ENCODE peak calls at places on chromosomes 2 and 18, in four cellular contexts. One of them, this sample, is unnamed.

GRCh38 chr2:239380831-239381708 is 19.8 kb downstream of the HDAC4 start:
- DNase-seq in SK-N-SH: no peak
- DNase-seq in K562: no peak
- DNase-seq in H1: no peak
- DNase-seq in this sample: no peak

GRCh38 chr18:8455661-8456614 is 153.3 kb upstream of the RAB12 start:
- DNase-seq in H1: no peak
- DNase-seq in SK-N-SH: no peak
- DNase-seq in K562: no peak
- DNase-seq in this sample: no peak

GRCh38 chr2:128549646-128550260 is 231.1 kb upstream of the HS6ST1 start:
- DNase-seq in K562: no peak
- DNase-seq in SK-N-SH: no peak
- DNase-seq in H1: no peak
- DNase-seq in this sample: no peak

GRCh38 chr2:232576995-232577394 is 26.5 kb downstream of the EIF4E2 start:
- DNase-seq in K562: no peak
- DNase-seq in H1: no peak
- DNase-seq in SK-N-SH: no peak
- DNase-seq in this sample: no peak

GRCh38 chr2:147623328-147623727 is 221.5 kb upstream of the ACVR2A start:
- DNase-seq in H1: no peak
- DNase-seq in K562: no peak
- DNase-seq in SK-N-SH: no peak
- DNase-seq in this sample: no peak

GRCh38 chr2:46160326-46160725 is 136.9 kb upstream of the EPAS1 start:
- DNase-seq in K562: no peak
- DNase-seq in SK-N-SH: no peak
- DNase-seq in H1: no peak
- DNase-seq in this sample: no peak

GRCh38 chr2:231353469-231353868 is 42.0 kb upstream of the B3GNT7 start:
- DNase-seq in K562: no peak
- DNase-seq in SK-N-SH: no peak
- DNase-seq in H1: no peak
- DNase-seq in this sample: no peak

GRCh38 chr2:62505109-62505508 is 886 bp downstream of the TMEM17 start:
- DNase-seq in K562: peak
- DNase-seq in H1: no peak
- DNase-seq in SK-N-SH: no peak
- DNase-seq in this sample: no peak

GRCh38 chr18:24227976-24228660 is 89.3 kb downstream of the CABYR start:
- DNase-seq in H1: no peak
- DNase-seq in SK-N-SH: peak
- DNase-seq in K562: no peak
- DNase-seq in this sample: no peak

GRCh38 chr18:70442933-70443332 is 154.1 kb downstream of the SOCS6 start:
- DNase-seq in SK-N-SH: no peak
- DNase-seq in H1: no peak
- DNase-seq in K562: no peak
- DNase-seq in this sample: no peak

GRCh38 chr2:109256111-109256510 is 127.1 kb downstream of the SH3RF3 start:
- DNase-seq in SK-N-SH: no peak
- DNase-seq in K562: no peak
- DNase-seq in H1: no peak
- DNase-seq in this sample: no peak

GRCh38 chr18:57080479-57080878 is 66.4 kb upstream of the BOD1L2 start:
- DNase-seq in H1: no peak
- DNase-seq in SK-N-SH: no peak
- DNase-seq in K562: no peak
- DNase-seq in this sample: no peak

GRCh38 chr2:154455871-154456270 is 242.6 kb upstream of the KCNJ3 start:
- DNase-seq in H1: no peak
- DNase-seq in K562: no peak
- DNase-seq in SK-N-SH: no peak
- DNase-seq in this sample: no peak

GRCh38 chr2:160201849-160202539 is 1.9 kb upstream of the ITGB6 start:
- DNase-seq in K562: no peak
- DNase-seq in H1: no peak
- DNase-seq in SK-N-SH: no peak
- DNase-seq in this sample: no peak

GRCh38 chr2:232336241-232336736 is 42.3 kb upstream of the ALPP start:
- DNase-seq in H1: peak
- DNase-seq in SK-N-SH: no peak
- DNase-seq in K562: no peak
- DNase-seq in this sample: no peak

GRCh38 chr2:64354857-64355680 is 98.9 kb upstream of the LGALSL start:
- DNase-seq in SK-N-SH: no peak
- DNase-seq in H1: no peak
- DNase-seq in K562: peak
- DNase-seq in this sample: no peak

GRCh38 chr2:218853766-218854165 is 5.8 kb upstream of the WNT6 start:
- DNase-seq in K562: peak
- DNase-seq in SK-N-SH: no peak
- DNase-seq in H1: no peak
- DNase-seq in this sample: peak

GRCh38 chr2:11505652-11506610 is 27.9 kb upstream of the GREB1 start:
- DNase-seq in H1: no peak
- DNase-seq in SK-N-SH: no peak
- DNase-seq in K562: no peak
- DNase-seq in this sample: no peak

DNA sequence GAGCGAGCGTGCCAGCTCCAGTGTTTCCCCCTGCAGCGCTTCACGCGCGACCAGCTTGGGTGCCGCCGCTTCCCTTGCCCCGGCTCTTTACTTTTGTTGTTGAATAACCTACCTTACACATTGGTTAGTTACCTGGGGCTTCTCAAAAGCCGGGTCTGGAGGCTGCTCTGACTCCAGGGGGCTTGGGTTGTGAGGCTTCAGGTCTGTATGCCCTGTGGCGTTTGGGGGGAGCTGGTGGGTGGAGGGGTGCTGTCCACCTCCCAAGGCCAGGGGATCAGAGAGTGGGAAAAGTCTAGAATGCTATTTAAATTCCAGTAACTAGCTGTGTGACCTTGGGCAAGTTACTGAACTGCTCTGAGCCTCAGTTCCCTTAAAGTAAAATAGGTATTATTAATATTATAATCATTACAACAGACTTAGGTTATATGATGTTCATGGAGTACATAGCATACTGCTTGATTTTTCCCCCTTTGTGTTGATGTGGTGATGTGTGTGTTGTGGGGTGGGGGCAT is 770 bp downstream of the LYPD6B start:
- DNase-seq in SK-N-SH: no peak
- DNase-seq in K562: no peak
- DNase-seq in H1: no peak
- DNase-seq in this sample: no peak
- H3K4me3 ChIP-seq in SK-N-SH: peak
- H3K4me3 ChIP-seq in K562: no peak
- H3K4me3 ChIP-seq in H1: peak
- H3K4me3 ChIP-seq in this sample: no peak

DNA sequence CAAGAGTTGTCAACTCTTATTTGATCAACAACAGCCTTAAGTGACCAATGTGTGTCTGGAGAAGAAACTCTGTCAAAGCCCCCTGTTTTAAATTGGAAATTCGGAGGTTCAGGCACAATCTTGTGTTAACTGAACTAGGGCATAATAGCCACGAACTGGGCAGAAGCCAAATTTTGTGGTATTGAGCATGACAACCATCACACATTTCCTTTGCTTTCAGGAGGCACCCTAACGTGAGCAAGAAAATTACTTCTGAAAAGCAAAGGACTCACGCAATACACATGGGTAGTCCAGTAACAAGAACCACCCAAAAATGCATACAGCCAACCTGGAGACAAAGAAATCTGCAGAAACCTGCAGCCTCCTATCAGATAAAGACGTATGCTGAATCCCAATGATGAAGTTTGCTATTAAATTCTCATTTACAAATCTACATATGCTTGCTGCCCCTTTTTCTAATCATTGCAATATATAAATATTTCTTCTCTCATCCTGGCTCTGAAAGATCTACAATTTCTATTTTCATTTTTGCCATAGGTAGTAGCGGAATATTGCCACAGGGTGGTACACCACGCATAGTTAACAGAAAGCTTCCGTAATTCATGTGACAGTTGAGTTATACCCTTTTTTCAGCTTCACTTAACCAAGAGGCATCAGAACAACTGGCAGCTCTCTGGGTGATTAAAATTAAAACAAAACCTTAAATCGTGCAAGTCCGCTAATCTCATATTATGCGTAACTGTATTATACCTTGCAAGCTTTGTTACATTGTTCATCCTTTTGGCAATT is 495.8 kb downstream of the NRXN1 start:
- DNase-seq in H1: no peak
- DNase-seq in SK-N-SH: peak
- DNase-seq in K562: no peak
- DNase-seq in this sample: no peak
- TF ChIP-seq CTCF in H1: peak
- TF ChIP-seq CTCF in SK-N-SH: peak
- TF ChIP-seq CTCF in K562: no peak
- TF ChIP-seq CTCF in this sample: peak

GRCh38 chr18:60506190-60506589 is 133.6 kb upstream of the MC4R start:
- DNase-seq in H1: no peak
- DNase-seq in K562: no peak
- DNase-seq in SK-N-SH: no peak
- DNase-seq in this sample: no peak
- TF ChIP-seq GABPA in H1: no peak
- TF ChIP-seq GABPA in K562: no peak
- TF ChIP-seq GABPA in SK-N-SH: no peak
- TF ChIP-seq GABPA in this sample: no peak

DNA sequence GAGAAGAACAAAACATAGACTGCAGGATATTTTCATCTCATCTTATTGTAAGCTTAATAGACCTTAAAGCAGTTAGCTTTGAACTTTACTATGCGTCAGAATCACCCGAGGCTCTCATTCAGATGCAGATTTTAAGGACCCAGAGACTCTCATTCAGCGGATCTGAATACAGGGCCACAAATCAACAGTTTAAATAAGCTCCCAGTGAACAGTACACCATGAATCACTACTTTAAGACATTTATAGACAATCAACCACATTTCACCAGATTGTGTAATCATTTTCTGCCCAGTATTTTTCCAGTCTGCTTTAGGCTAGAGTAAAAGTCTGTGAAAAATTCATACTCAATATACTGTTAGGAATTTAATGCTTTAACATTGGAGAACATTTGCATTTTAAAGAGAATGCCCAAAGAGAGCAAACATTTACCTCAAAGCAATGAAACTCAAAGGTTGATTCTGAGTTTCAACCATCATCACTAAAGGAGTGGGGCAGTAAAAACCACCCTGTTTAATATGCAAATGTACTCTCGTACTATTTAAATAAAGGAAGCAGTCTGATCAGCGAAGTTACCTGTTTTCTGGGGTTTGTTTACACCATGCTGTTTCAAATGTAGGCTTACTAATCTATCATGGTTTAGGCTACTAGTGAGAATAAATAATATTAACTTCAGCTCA is 11.0 kb upstream of the ALPK2 start:
- DNase-seq in SK-N-SH: no peak
- DNase-seq in H1: no peak
- DNase-seq in K562: no peak
- DNase-seq in this sample: no peak
- H3K4me3 ChIP-seq in SK-N-SH: no peak
- H3K4me3 ChIP-seq in H1: no peak
- H3K4me3 ChIP-seq in K562: no peak
- H3K4me3 ChIP-seq in this sample: no peak

GRCh38 chr2:74532222-74532621 is 2.5 kb downstream of the HTRA2 start:
- DNase-seq in SK-N-SH: no peak
- DNase-seq in H1: no peak
- DNase-seq in K562: no peak
- DNase-seq in this sample: no peak
- TF ChIP-seq CTCF in SK-N-SH: peak
- TF ChIP-seq CTCF in H1: no peak
- TF ChIP-seq CTCF in K562: peak
- TF ChIP-seq CTCF in this sample: peak

GRCh38 chr2:123434681-123435080 is 590.4 kb upstream of the CNTNAP5 start:
- DNase-seq in H1: no peak
- DNase-seq in K562: no peak
- DNase-seq in SK-N-SH: no peak
- DNase-seq in this sample: no peak
- TF ChIP-seq GABPA in H1: no peak
- TF ChIP-seq GABPA in K562: no peak
- TF ChIP-seq GABPA in SK-N-SH: no peak
- TF ChIP-seq GABPA in this sample: no peak

GRCh38 chr2:26623541-26624497 is 17.3 kb downstream of the CIB4 start:
- DNase-seq in K562: no peak
- DNase-seq in SK-N-SH: peak
- DNase-seq in H1: no peak
- DNase-seq in this sample: no peak
- H3K4me3 ChIP-seq in K562: no peak
- H3K4me3 ChIP-seq in SK-N-SH: no peak
- H3K4me3 ChIP-seq in H1: no peak
- H3K4me3 ChIP-seq in this sample: no peak